ENCODE peak calls at places on chromosomes 16 and 17, in six cellular contexts. G, A, M, I, N and V are unnamed samples.
A peak's percentile ranks its signal among the peaks of the same experiment; 100 is the strongest.

GRCh38 chr16:81813648-81814047 is 34.6 kb downstream of the PLCG2 start:
- DNase-seq in G (no peak), A (no peak), M (no peak), I (no peak), N (no peak), V (no peak)

GRCh38 chr16:23365602-23366240 is 63.6 kb downstream of the SCNN1B start:
- DNase-seq in G (no peak), A (peak; percentile 48), M (no peak), I (no peak), N (no peak), V (peak; percentile 1)

GRCh38 chr17:48373130-48373844 is 56.7 kb downstream of the SKAP1 start:
- DNase-seq in G (no peak), A (no peak), M (no peak), I (no peak), N (no peak), V (no peak)

GRCh38 chr16:48064971-48065370 is 90.8 kb downstream of the ABCC12 start:
- DNase-seq in G (no peak), A (no peak), M (no peak), I (no peak), N (no peak), V (no peak)

GRCh38 chr16:87628940-87629339 is 26.6 kb downstream of the JPH3 start:
- DNase-seq in G (no peak), A (no peak), M (no peak), I (peak; percentile 19), N (peak; percentile 51), V (no peak)

GRCh38 chr17:75570772-75571171 is 16.8 kb upstream of the MYO15B start:
- DNase-seq in G (no peak), A (no peak), M (no peak), I (no peak), N (no peak), V (no peak)

GRCh38 chr16:66507731-66508239 is 42.1 kb downstream of the TK2 start:
- DNase-seq in G (no peak), A (no peak), M (no peak), I (no peak), N (no peak), V (no peak)

GRCh38 chr16:2779978-2780898 is 3.2 kb upstream of the ELOB start:
- DNase-seq in G (no peak), A (no peak), M (peak; percentile 45), I (no peak), N (no peak), V (peak; percentile 42)

GRCh38 chr17:20944014-20944905 is 98.6 kb downstream of the USP22 start:
- DNase-seq in G (no peak), A (peak; percentile 90), M (no peak), I (no peak), N (peak; percentile 38), V (no peak)

GRCh38 chr17:32385121-32385520 is 35.2 kb downstream of the ZNF207 start:
- DNase-seq in G (no peak), A (no peak), M (no peak), I (no peak), N (no peak), V (no peak)

GRCh38 chr16:50309156-50309526 is 42.8 kb downstream of the ADCY7 start:
- DNase-seq in G (no peak), A (no peak), M (no peak), I (no peak), N (no peak), V (peak; percentile 75)

GRCh38 chr17:19570497-19571151 is 37.0 kb downstream of the SLC47A1 start:
- DNase-seq in G (no peak), A (no peak), M (no peak), I (no peak), N (no peak), V (no peak)

GRCh38 chr17:9544221-9544620 is 31.4 kb downstream of the STX8 start:
- DNase-seq in G (no peak), A (no peak), M (no peak), I (no peak), N (no peak), V (no peak)

GRCh38 chr17:5591966-5592365 is 7.7 kb upstream of the NLRP1 start:
- DNase-seq in G (no peak), A (no peak), M (no peak), I (no peak), N (no peak), V (no peak)

GRCh38 chr17:5595831-5596230 is 11.5 kb upstream of the NLRP1 start:
- DNase-seq in G (no peak), A (no peak), M (no peak), I (no peak), N (no peak), V (no peak)

GRCh38 chr17:5588584-5588983 is 4.3 kb upstream of the NLRP1 start:
- DNase-seq in G (no peak), A (no peak), M (no peak), I (no peak), N (no peak), V (no peak)

GRCh38 chr17:5587431-5588032 is 3.2 kb upstream of the NLRP1 start:
- DNase-seq in G (peak; percentile 88), A (no peak), M (no peak), I (no peak), N (peak; percentile 67), V (no peak)

DNA sequence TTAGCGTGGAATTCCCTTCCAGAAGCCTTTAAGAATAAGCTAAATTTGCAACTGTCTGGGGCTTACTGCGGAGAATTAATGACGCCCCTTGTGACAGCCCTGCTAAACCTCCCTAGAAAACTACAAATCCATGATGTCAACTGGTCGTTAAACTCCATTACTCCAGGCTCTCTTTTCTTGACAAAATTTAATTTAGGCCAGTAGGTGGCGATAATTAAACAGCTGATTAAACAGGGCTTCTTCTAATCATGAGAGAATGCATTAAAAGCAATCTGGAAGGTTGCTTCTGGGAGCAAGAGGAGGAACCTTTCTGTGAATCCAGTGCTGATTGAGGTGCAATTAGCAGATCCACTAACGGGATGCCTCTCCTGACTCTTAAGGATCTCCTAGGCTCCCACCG is 8.1 kb upstream of the NLRP1 start:
- DNase-seq in G (peak; percentile 80), A (no peak), M (no peak), I (no peak), N (peak; percentile 40), V (no peak)
- TF ChIP-seq CTCF in G (peak; percentile 71), A (peak; percentile 38), M (peak; percentile 61), I (peak; percentile 49), N (peak; percentile 54), V (peak; percentile 84)

DNA sequence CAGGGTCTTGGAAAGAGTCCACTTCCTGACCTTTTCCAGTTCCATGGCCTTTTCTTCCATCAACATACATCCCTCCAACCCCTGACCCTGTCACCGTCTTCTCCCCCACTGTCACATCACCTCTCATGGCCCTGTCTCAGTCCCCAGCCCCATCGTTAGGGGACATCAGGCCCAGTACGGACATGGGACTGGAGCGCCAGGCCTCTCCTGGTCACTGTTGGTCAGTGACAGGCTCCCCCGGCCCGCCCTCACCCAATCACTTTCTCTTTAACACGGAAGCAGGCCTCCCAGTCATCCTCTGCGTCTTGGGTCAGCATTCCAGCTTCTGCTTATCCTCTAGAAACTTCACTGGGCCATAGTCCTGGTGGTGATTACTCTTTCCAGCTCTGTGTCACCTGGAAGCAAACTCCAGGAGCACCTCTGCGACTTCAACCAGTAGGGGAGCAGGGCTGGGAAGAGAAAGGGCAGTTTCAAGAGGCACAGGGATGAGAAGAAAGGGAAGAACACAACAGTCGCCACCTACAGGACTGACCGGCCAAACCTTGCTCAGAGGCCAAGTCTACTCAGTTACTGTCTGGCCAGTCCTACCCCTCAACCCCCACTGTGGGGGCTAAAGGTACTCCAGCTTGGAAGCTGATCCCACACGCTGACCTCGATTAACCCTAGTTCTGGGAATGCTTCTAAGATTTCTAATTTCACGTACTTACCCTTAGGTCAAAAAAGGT is 15.9 kb upstream of the ICAM2 start:
- DNase-seq in G (no peak), A (no peak), M (no peak), I (no peak), N (no peak), V (no peak)
- TF ChIP-seq CTCF in G (no peak), A (no peak), M (no peak), I (no peak), N (no peak), V (peak; percentile 18)

GRCh38 chr16:75617121-75617520 is 6.0 kb downstream of the ADAT1 start:
- DNase-seq in G (no peak), A (no peak), M (no peak), I (no peak), N (no peak), V (no peak)

GRCh38 chr16:75616541-75617010 is 6.5 kb downstream of the ADAT1 start:
- DNase-seq in G (no peak), A (no peak), M (no peak), I (no peak), N (no peak), V (no peak)

GRCh38 chr16:75618782-75619181 is 4.3 kb downstream of the ADAT1 start:
- DNase-seq in G (no peak), A (no peak), M (no peak), I (no peak), N (no peak), V (no peak)

DNA sequence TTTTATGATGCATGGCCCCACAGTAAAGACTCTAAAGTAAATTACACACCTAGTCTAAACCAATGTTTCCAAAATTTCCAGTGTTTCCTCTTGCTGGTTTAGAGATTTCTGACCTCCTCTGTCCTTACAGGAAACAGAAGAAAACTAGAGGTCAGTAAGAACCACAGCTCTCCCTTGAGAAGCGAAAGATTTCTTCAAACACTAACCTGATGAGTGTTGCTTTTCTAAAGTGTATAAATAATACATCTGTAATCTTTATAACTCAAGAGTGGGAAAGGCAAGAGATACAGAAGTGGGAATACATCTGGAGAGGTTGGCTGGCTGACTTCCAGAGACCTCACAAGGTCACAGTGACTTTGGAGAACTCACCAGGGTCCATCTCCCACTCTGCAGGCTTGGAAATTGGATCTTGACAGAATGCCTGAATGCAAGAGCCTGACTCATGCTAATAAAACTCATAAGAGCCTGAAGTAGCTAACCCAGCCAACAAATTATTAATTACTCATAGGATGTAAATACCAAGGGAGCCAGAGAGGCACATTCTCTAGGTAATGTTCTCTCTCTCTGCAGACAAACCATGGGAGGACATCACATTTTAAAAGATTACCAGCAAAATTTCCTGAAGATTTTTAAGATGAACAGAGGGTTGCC is 8.7 kb downstream of the ADAT1 start:
- DNase-seq in G (no peak), A (no peak), M (no peak), I (no peak), N (peak; percentile 43), V (no peak)
- TF ChIP-seq CTCF in G (no peak), A (no peak), M (no peak), I (no peak), N (no peak), V (no peak)

DNA sequence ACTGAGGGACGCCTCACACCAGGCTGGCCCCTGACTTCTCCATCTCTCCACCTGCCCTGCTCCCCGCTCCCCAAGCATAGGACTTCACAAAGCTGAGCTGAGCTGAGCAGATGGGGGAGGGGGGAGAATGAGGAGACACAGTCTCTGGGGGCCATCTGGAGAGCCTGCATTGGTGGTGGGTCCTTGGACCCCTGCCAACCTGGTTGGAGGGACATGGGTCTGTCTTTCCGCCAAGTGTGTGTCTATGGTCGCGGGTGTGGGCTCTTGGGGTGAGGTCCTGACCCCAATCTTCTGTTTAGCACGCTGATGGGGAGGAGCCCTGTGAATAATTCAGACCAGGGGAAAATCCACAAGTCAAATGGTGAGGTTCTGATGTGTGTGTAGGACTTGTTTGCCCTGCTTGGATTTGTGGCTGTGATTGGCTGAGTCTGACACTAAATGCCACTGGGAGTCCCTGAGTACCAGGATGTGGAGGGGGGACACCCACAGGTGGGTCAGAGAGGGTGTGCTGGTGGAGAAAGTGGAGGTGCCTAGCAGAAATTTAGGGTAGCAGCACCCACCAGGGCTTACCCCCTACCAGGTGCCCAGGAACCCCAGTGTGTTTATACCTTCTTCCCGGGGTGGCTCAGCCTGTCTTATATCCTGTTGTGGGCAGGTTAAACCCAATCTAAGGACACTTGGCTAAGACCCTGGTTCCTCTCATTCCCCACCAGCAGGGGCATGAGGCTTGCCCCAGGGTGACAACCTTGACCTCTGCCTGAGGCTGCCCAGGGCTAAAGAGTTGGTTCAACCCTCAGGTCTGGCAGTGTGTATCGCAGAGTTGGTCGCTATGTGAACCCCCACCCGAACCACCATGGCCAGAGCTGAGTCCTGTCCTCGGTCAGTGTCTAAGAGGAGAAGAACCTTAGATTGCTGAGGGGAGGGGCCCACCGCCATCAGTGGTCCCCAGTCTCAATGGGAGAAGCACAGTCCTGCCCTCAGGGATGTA is 2.1 kb downstream of the FMNL1 start:
- DNase-seq in G (no peak), A (no peak), M (peak; percentile 80), I (no peak), N (no peak), V (no peak)
- TF ChIP-seq CTCF in G (no peak), A (no peak), M (no peak), I (no peak), N (no peak), V (no peak)